ENCODE peak calls at places on chromosomes 7 and 10, in nine cellular contexts. H, C, J, Q, B, L, Y, D and M are unnamed samples.

GRCh38 chr7:98826811-98827231 is 43.0 kb downstream of the TMEM130 start:
- DNase-seq in B (no peak), L (no peak), D (no peak), J (no peak), H (no peak), Y (no peak), Q (no peak), C (no peak), M (no peak)

GRCh38 chr7:157401567-157402387 is 65.0 kb downstream of the DNAJB6 start:
- DNase-seq in D (no peak), J (peak), C (no peak), H (no peak), Q (peak), B (no peak), Y (no peak), L (no peak), M (no peak)

GRCh38 chr10:60967260-60967659 is 23.3 kb upstream of the RHOBTB1 start:
- DNase-seq in L (no peak), Q (no peak), J (no peak), C (no peak), H (no peak), Y (no peak), D (no peak), B (no peak), M (no peak)

GRCh38 chr7:87370660-87371180 is 25.3 kb downstream of the CROT start:
- DNase-seq in J (no peak), D (no peak), Q (no peak), L (no peak), Y (no peak), C (no peak), B (no peak), H (no peak), M (no peak)

GRCh38 chr7:65840446-65840845 is 32.4 kb upstream of the VKORC1L1 start:
- DNase-seq in J (no peak), H (no peak), Y (no peak), L (no peak), D (no peak), Q (no peak), C (no peak), B (no peak), M (no peak)

GRCh38 chr10:119670717-119671116 is 19.5 kb downstream of the BAG3 start:
- DNase-seq in H (no peak), B (no peak), L (no peak), Y (no peak), Q (no peak), D (no peak), J (no peak), C (no peak), M (no peak)

GRCh38 chr7:25820432-25821040 is 331.5 kb upstream of the NFE2L3 start:
- DNase-seq in J (no peak), D (no peak), H (no peak), C (no peak), L (no peak), Y (no peak), Q (no peak), B (no peak), M (no peak)

GRCh38 chr7:16187131-16187530 is 234.2 kb downstream of the CRPPA start:
- DNase-seq in C (no peak), B (no peak), Y (no peak), Q (no peak), J (no peak), H (no peak), L (no peak), D (no peak), M (no peak)

GRCh38 chr7:151064993-151065392 is 5.6 kb downstream of the SLC4A2 start:
- DNase-seq in Q (no peak), J (no peak), H (no peak), Y (no peak), C (no peak), D (no peak), B (no peak), L (no peak), M (no peak)

GRCh38 chr10:35446439-35446838 is 110.1 kb downstream of the CCNY start:
- DNase-seq in H (no peak), D (no peak), C (no peak), Y (no peak), J (no peak), B (no peak), Q (no peak), L (no peak), M (no peak)

GRCh38 chr7:14691034-14691433 is 211.5 kb downstream of the DGKB start:
- DNase-seq in J (no peak), C (no peak), Y (no peak), L (no peak), Q (no peak), B (no peak), D (no peak), H (no peak), M (no peak)

GRCh38 chr10:76429331-76429625 is 997.9 kb downstream of the LRMDA start:
- DNase-seq in D (no peak), C (no peak), Q (no peak), L (no peak), B (no peak), J (no peak), Y (no peak), H (no peak), M (no peak)

GRCh38 chr10:18516851-18517250 is 134.5 kb downstream of the NSUN6 start:
- DNase-seq in D (no peak), L (no peak), C (no peak), H (no peak), Y (no peak), B (no peak), J (no peak), Q (no peak), M (no peak)

GRCh38 chr10:30454744-30455498 is 20.9 kb downstream of the MAP3K8 start:
- DNase-seq in B (no peak), D (no peak), C (no peak), H (peak), Y (no peak), L (no peak), Q (no peak), J (no peak), M (no peak)

GRCh38 chr10:24882047-24882698 is 70.2 kb downstream of the PRTFDC1 start:
- DNase-seq in Y (no peak), Q (no peak), H (no peak), C (peak), J (no peak), B (no peak), D (no peak), L (no peak), M (no peak)

GRCh38 chr7:80027616-80028173 is 106.9 kb upstream of the GNAI1 start:
- DNase-seq in L (no peak), C (no peak), B (no peak), Q (no peak), J (no peak), D (no peak), Y (no peak), H (no peak), M (no peak)

GRCh38 chr7:27176962-27177794 is 3.1 kb upstream of the HOXA10 start:
- DNase-seq in B (no peak), C (peak), Y (no peak), J (no peak), H (no peak), L (no peak), Q (peak), D (no peak), M (no peak)

GRCh38 chr7:116571037-116571436 is 46.2 kb downstream of the CAV1 start:
- DNase-seq in J (no peak), L (no peak), B (no peak), D (no peak), C (no peak), Q (no peak), H (peak), Y (no peak), M (no peak)

GRCh38 chr10:44186150-44186549 is 198.7 kb downstream of the CXCL12 start:
- DNase-seq in H (no peak), Q (no peak), C (no peak), Y (no peak), D (no peak), J (no peak), B (no peak), L (no peak), M (no peak)